ENCODE peak calls at places on chromosomes 6 and 20, in four cellular contexts. A is hepatocyte, Y is Panc1, S is upper lobe of right lung. G is an unnamed sample.

GRCh38 chr20:43318749-43319148 is 129.0 kb upstream of the PTPRT start:
- DNase-seq in S (no peak), A (no peak), Y (no peak), G (no peak)

GRCh38 chr6:16519265-16520242 is 241.7 kb downstream of the ATXN1 start:
- DNase-seq in A (no peak), Y (no peak), S (no peak), G (no peak)

GRCh38 chr6:133218831-133219230 is 22.3 kb upstream of the EYA4 start:
- DNase-seq in S (no peak), A (no peak), Y (no peak), G (no peak)

GRCh38 chr6:56716229-56716628 is 73.5 kb upstream of the DST start:
- DNase-seq in S (no peak), A (no peak), Y (no peak), G (no peak)

GRCh38 chr20:8790442-8791074 is 278.3 kb upstream of the PLCB4 start:
- DNase-seq in S (no peak), Y (peak; percentile 51), A (peak; percentile 61), G (no peak)

GRCh38 chr20:62011938-62012534 is 53.6 kb downstream of the TAF4 start:
- DNase-seq in S (no peak), Y (no peak), A (no peak), G (no peak)

GRCh38 chr6:27651371-27651732 is 178.4 kb upstream of the ZNF184 start:
- DNase-seq in S (no peak), A (peak; percentile 50), Y (peak; percentile 35), G (no peak)

GRCh38 chr6:14026831-14027539 is 90.6 kb upstream of the CD83 start:
- DNase-seq in Y (no peak), S (no peak), A (no peak), G (no peak)

GRCh38 chr20:62739581-62740285 is 31.1 kb downstream of the NTSR1 start:
- DNase-seq in Y (peak; percentile 20), S (peak; percentile 66), A (no peak), G (no peak)

GRCh38 chr6:150185697-150186096 is 42.9 kb downstream of the PPP1R14C start:
- DNase-seq in A (no peak), Y (no peak), S (no peak), G (no peak)

GRCh38 chr6:25180630-25181375 is 98.4 kb upstream of the CARMIL1 start:
- DNase-seq in S (no peak), A (no peak), Y (no peak), G (no peak)

GRCh38 chr20:9515761-9516657 is 1.6 kb downstream of the LAMP5 start:
- DNase-seq in Y (no peak), A (no peak), S (no peak), G (no peak)

GRCh38 chr6:26180346-26180745 is 93.1 kb downstream of the HFE start:
- DNase-seq in S (no peak), A (no peak), Y (no peak), G (no peak)

GRCh38 chr6:7550433-7550801 is 8.9 kb downstream of the DSP start:
- DNase-seq in S (no peak), Y (no peak), A (no peak), G (no peak)
- H3K4me1 ChIP-seq in S (no peaks in the 10 kb centered on the region), Y (peaks cover 4% of the 10 kb centered on the region), A (peaks cover 36% of the 10 kb centered on the region), G (peaks cover 1% of the 10 kb centered on the region)

GRCh38 chr20:64177787-64178186 is 13.5 kb downstream of the MYT1 start:
- DNase-seq in Y (no peak), S (no peak), A (no peak), G (no peak)
- H3K4me3 ChIP-seq in Y (no peak overlapping the region), S (no peak overlapping the region), A (no peak overlapping the region), G (no peak overlapping the region)

DNA sequence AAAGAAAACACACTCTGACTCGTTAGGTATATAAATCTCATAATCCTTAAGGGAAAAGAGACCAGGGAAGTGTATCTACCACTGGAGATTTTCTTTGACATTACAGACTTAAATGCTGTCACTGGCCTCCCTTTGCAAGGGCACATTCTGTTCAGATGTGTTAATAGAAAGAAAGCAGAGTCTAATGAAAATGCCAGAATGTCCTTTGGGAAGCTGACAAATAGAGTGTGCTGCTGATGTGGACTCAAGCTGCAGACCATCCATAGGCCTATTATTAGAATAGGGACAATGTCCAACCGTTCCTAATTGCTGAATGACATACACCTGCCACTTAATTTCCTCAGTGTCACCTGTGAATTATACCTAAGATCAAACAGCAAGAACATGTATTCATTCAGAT is 41.2 kb downstream of the SLC35D3 start:
- DNase-seq in S (no peak), Y (no peak), A (no peak), G (no peak)
- H3K27ac ChIP-seq in S (no peak overlapping the region), Y (no peak overlapping the region), A (no peak overlapping the region), G (no peak overlapping the region)

GRCh38 chr6:394641-395289 is 3.2 kb downstream of the IRF4 start:
- DNase-seq in S (no peak), A (no peak), Y (no peak), G (no peak)
- H3K4me1 ChIP-seq in S (peaks cover 31% of the 10 kb centered on the region), A (peaks cover 20% of the 10 kb centered on the region), Y (no peaks in the 10 kb centered on the region), G (peaks cover 1% of the 10 kb centered on the region)

DNA sequence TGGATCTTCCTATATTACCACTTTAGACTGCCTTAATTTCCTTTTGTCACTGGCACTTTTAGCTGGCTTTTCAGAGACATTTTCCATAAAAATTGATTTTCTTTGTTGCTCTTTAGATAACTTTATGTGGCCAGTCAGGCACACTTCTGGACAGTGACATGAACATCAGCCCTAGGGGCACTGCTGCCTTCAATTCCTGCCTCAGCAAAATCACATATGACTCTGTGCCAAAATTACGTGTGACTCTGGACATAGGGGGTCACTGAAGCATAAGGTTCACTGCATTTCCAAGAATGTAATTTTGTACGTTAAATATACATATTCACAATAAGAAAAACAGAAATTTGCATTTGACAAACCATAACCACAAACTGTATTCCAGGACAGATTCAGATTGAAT is 66.6 kb downstream of the ESF1 start:
- DNase-seq in A (no peak), Y (no peak), S (no peak), G (no peak)
- H3K4me3 ChIP-seq in A (no peak overlapping the region), Y (no peak overlapping the region), S (no peak overlapping the region), G (no peak overlapping the region)

G was measured in iPS DF 6.9.